ENCODE peak calls at places on chromosome 9, in ten cellular contexts. S is cardiac fibroblast, E is pancreas, O is gastrocnemius medialis, C is right lobe of liver, M is PC-9, W is psoas muscle, B is MM.1S, R is Peyer's patch, Z is sigmoid colon. I is an unnamed sample.

GRCh38 chr9:34994429-34995287 is 5.1 kb downstream of the DNAJB5 start:
- DNase-seq in S (peak), E (no peak), O (peak), C (no peak), M (peak), W (no peak), B (no peak), R (no peak), Z (no peak), I (no peak)

GRCh38 chr9:114157516-114158176 is 2.3 kb downstream of the COL27A1 start:
- DNase-seq in S (peak), E (no peak), O (no peak), C (no peak), M (no peak), W (no peak), B (no peak), R (no peak), Z (no peak), I (no peak)

GRCh38 chr9:1018121-1018520 is 32.0 kb upstream of the DMRT2 start:
- DNase-seq in S (peak), E (no peak), O (no peak), C (peak), M (no peak), W (peak), B (peak), R (no peak), Z (no peak), I (no peak)

GRCh38 chr9:132669636-132670358 is at the start of gene DDX31:
- DNase-seq in S (peak), E (peak), O (peak), C (peak), M (peak), W (peak), B (peak), R (peak), Z (peak), I (peak)

GRCh38 chr9:110932883-110933282 is 105.4 kb downstream of the LPAR1 start:
- DNase-seq in S (no peak), E (no peak), O (no peak), C (no peak), M (no peak), W (no peak), B (no peak), R (no peak), Z (no peak), I (no peak)

GRCh38 chr9:93200449-93200742 is 16.5 kb downstream of the WNK2 start:
- DNase-seq in S (no peak), E (peak), O (no peak), C (peak), M (no peak), W (no peak), B (no peak), R (no peak), Z (no peak), I (peak)

GRCh38 chr9:74285075-74285474 is 212.1 kb upstream of the RORB start:
- DNase-seq in S (no peak), E (no peak), O (no peak), C (no peak), M (no peak), W (no peak), B (no peak), R (no peak), Z (no peak), I (no peak)

GRCh38 chr9:127686461-127687393 is 20.1 kb upstream of the CFAP157 start:
- DNase-seq in S (no peak), E (no peak), O (no peak), C (no peak), M (peak), W (no peak), B (no peak), R (no peak), Z (no peak), I (no peak)

GRCh38 chr9:136671646-136672430 is 9.1 kb downstream of the EGFL7 start:
- DNase-seq in S (peak), E (no peak), O (no peak), C (no peak), M (peak), W (no peak), B (no peak), R (peak), Z (no peak), I (peak)

GRCh38 chr9:74729129-74729710 is 158.5 kb downstream of the TRPM6 start:
- DNase-seq in S (no peak), E (no peak), O (no peak), C (no peak), M (no peak), W (no peak), B (no peak), R (no peak), Z (no peak), I (no peak)

GRCh38 chr9:121599186-121599871 is 52.1 kb upstream of the DAB2IP start:
- DNase-seq in S (no peak), E (peak), O (peak), C (peak), M (peak), W (peak), B (no peak), R (no peak), Z (peak), I (peak)

GRCh38 chr9:12464910-12465512 is 228.2 kb upstream of the TYRP1 start:
- DNase-seq in S (peak), E (no peak), O (no peak), C (no peak), M (peak), W (no peak), B (peak), R (no peak), Z (no peak), I (no peak)

GRCh38 chr9:19104528-19105282 is 2.0 kb upstream of the HAUS6 start:
- DNase-seq in S (no peak), E (no peak), O (no peak), C (no peak), M (no peak), W (no peak), B (no peak), R (no peak), Z (no peak), I (no peak)

GRCh38 chr9:35452481-35452880 is 37.4 kb upstream of the RUSC2 start:
- DNase-seq in S (peak), E (no peak), O (no peak), C (no peak), M (no peak), W (no peak), B (no peak), R (no peak), Z (no peak), I (no peak)

GRCh38 chr9:34513567-34514214 is 9.1 kb downstream of the ENHO start:
- DNase-seq in S (peak), E (no peak), O (no peak), C (no peak), M (no peak), W (no peak), B (no peak), R (no peak), Z (peak), I (no peak)

DNA sequence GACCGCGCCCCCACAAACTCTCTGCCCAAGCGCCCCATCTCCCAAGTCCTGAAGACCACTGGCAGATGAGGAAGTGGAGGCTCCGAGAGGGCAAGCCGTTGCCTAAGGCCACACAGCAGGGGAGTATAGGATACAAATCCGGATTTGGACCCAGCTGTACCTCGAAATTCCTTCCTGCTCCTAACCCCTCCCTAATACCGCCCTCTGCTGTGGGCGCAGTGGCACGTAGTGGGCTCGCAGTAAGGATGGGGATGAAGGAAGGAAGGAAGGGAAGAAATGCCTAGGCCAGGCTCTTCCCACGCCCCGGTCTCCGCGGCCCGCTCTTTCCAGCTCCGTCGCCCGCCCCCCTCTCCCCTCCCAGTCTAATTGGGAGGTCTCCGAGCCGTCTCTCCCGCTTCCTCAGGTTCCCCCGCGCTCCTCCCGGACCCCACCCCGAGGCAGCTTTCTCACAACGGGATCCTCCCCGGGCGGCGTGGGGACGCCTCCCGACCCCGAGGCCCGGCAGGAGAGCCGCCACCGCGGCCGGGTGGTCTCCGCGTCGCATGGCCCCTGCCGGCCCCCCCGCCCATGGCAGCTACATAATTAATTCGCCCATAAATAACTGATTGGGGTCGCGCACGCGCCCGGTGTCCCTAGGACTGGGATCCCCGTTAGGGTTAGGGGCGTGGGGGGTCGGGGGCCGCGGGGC is 138.9 kb downstream of the C9orf50 start:
- DNase-seq in S (peak), E (no peak), O (peak), C (peak), M (peak), W (no peak), B (no peak), R (no peak), Z (no peak), I (peak)
- H3K4me3 ChIP-seq in S (no peak), E (peak), O (peak), C (peak), M (peak), W (peak), B (no peak), R (peak), Z (peak), I (peak)

GRCh38 chr9:16704096-16704488 is 166.4 kb downstream of the BNC2 start:
- DNase-seq in S (no peak), E (no peak), O (no peak), C (no peak), M (no peak), W (no peak), B (no peak), R (no peak), Z (no peak), I (no peak)
- H3K4me3 ChIP-seq in S (peak), E (no peak), O (no peak), C (no peak), M (peak), W (peak), B (no peak), R (no peak), Z (peak), I (no peak)

DNA sequence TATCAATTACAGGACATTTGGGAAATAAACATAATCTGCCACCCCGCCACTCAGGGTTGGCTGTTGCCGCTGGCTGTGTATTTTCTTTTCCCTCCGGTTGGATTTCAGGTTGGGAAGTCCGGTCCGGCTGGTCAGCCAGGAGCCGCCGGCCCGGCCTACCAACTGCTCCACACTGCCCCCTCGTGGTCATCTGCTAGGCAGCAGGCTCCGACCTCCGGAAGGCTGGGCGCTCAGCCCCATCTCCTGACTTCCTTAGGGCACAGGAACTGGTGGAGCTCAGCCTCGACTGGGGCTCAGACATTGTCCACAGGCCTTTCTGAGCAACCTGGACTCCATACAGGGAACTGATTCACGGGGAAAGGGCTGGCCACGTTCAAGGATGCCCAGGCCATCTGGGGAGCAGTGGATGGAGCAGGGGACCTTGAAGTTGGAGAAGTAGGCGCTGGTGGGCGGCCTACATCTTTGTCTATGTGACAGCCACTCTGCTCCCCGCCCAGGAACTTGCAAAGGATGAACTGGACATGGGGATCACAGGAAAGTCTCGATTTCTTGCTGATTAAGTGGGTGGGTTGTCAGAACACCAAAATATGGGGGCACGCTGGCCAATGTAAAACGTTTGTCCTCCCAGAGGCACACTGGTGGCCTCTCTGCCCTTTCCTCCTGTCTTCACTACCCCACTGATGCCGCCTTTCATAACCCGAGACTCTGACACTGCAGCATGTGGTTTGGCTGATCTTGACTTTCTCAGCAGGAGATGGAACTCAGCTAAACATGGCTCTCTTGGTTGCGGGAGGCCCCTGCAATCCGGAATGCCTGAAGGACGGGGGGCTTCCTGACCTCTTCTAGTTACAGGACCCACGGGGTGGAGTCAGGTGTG is 43.7 kb downstream of the NXNL2 start:
- DNase-seq in S (peak), E (peak), O (peak), C (peak), M (peak), W (peak), B (peak), R (peak), Z (peak), I (peak)
- H3K4me3 ChIP-seq in S (no peak), E (no peak), O (peak), C (no peak), M (peak), W (no peak), B (peak), R (no peak), Z (no peak), I (no peak)

GRCh38 chr9:129627556-129628492 is 1.9 kb downstream of the NTMT1 start:
- DNase-seq in S (no peak), E (no peak), O (no peak), C (no peak), M (no peak), W (no peak), B (no peak), R (no peak), Z (no peak), I (no peak)

GRCh38 chr9:129626079-129626943 is at the start of gene NTMT1:
- DNase-seq in S (peak), E (peak), O (peak), C (peak), M (peak), W (peak), B (peak), R (peak), Z (peak), I (peak)

GRCh38 chr9:129629251-129629650 is 3.3 kb downstream of the NTMT1 start:
- DNase-seq in S (no peak), E (no peak), O (no peak), C (no peak), M (no peak), W (no peak), B (no peak), R (no peak), Z (no peak), I (no peak)

GRCh38 chr9:129626944-129627297 is 958 bp downstream of the NTMT1 start:
- DNase-seq in S (peak), E (no peak), O (no peak), C (no peak), M (no peak), W (no peak), B (no peak), R (no peak), Z (no peak), I (no peak)

DNA sequence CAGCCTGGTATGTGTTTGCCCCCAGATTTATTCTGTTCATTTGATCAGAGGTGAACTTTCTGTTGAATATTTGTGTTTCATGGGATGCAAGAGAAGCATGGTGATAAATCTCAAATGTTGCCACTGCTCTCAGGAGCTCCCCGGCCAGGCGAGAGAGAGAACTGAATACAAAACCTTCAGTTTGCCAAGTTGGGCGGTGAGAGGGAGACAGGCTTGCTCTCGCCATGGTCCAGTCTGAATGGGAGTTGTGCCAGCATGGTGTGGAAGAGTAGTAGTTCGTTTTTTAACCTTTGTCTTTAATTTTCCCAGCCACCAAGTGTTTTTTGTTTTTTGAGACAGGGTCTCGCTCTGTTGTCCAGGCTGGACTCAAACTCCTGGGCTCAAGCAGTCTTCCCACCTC is 2.7 kb downstream of the NTMT1 start:
- DNase-seq in S (no peak), E (no peak), O (no peak), C (no peak), M (no peak), W (no peak), B (no peak), R (no peak), Z (no peak), I (no peak)
- H3K4me3 ChIP-seq in S (no peak), E (no peak), O (no peak), C (no peak), M (no peak), W (peak), B (no peak), R (no peak), Z (no peak), I (no peak)

DNA sequence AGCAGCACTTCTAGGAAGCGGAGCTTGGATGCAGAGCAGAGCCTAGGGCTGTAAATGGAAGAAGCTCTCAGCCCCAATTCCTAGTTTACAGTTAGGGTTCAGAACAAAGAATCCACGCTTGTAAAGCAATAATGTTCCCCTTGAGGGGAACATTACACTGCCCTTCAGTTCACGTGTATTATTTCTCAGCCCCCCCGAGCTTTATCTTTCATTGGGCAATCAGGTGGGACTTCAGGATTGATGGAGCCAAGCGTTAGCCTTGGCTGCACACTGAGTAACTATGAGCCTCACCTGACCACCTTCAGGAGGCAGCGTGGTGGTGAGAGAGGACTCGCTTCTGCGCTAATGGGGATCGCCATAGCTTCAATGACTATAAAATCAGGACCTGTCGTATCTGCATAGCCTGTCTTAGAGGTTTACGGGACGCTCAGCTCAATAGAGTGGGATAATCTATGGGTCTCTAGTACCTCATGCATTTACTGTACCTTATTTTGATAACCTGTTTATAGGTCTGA is 157.0 kb upstream of the RASEF start:
- DNase-seq in S (no peak), E (no peak), O (no peak), C (no peak), M (no peak), W (no peak), B (no peak), R (no peak), Z (no peak), I (no peak)
- H3K4me3 ChIP-seq in S (peak), E (peak), O (peak), C (peak), M (peak), W (peak), B (peak), R (no peak), Z (peak), I (no peak)

DNA sequence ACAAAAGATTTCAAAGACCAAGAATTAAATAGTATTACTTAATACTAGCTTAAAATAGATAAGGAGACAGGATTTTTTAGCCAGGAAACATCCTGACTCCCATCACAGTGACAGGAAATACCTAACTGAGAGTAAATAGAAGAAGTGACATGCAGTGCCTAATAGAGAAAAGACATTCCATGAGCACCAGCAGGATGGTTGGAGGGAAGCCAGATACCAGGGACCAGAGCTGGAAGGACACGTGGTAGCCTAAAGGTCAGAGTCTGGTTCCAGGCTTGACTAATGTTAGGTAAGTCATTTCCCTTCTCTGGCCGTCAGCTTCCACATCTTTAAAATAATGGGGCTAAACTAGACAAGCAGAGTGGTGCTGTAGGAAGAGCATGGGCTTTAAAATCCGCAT is 41.6 kb downstream of the CDK5RAP2 start:
- DNase-seq in S (peak), E (no peak), O (no peak), C (peak), M (no peak), W (no peak), B (no peak), R (no peak), Z (no peak), I (no peak)
- H3K4me3 ChIP-seq in S (no peak), E (no peak), O (no peak), C (no peak), M (no peak), W (no peak), B (no peak), R (no peak), Z (no peak), I (no peak)

GRCh38 chr9:107989099-107989498 is 499.5 kb upstream of the KLF4 start:
- DNase-seq in S (peak), E (no peak), O (no peak), C (no peak), M (no peak), W (no peak), B (no peak), R (no peak), Z (no peak), I (no peak)
- H3K4me3 ChIP-seq in S (no peak), E (no peak), O (no peak), C (no peak), M (no peak), W (no peak), B (no peak), R (no peak), Z (no peak), I (no peak)

I was measured in mucosa of descending colon.